ENCODE peak calls at places on chromosomes 1 and 21, in six cellular contexts. D is kidney epithelial cell, Z is foreskin fibroblast, F is tibial nerve, I is cardiac muscle cell, W is AG09309. P is an unnamed sample.

GRCh38 chr1:982765-983436 is 1.0 kb upstream of the PERM1 start:
- DNase-seq in Z (no peak), I (no peak), W (no peak), D (no peak), F (no peak), P (no peak)

GRCh38 chr1:244435562-244436205 is 16.0 kb downstream of the ADSS2 start:
- DNase-seq in W (peak), F (no peak), D (no peak), I (no peak), Z (peak), P (no peak)

GRCh38 chr1:149987297-149987595 is 23.3 kb downstream of the OTUD7B start:
- DNase-seq in W (no peak), F (no peak), Z (no peak), I (no peak), D (no peak), P (no peak)

GRCh38 chr21:43917515-43918384 is 52.7 kb downstream of the AGPAT3 start:
- DNase-seq in F (no peak), Z (no peak), D (no peak), W (no peak), I (no peak), P (no peak)

GRCh38 chr1:151837841-151838490 is 1.7 kb downstream of the C2CD4D start:
- DNase-seq in F (no peak), I (peak), Z (peak), D (no peak), W (no peak), P (no peak)

GRCh38 chr1:85135456-85135798 is 65.4 kb downstream of the SYDE2 start:
- DNase-seq in Z (no peak), I (no peak), W (no peak), F (no peak), D (no peak), P (no peak)

GRCh38 chr1:56827711-56828110 is 8.5 kb upstream of the FYB2 start:
- DNase-seq in D (no peak), I (no peak), W (no peak), F (no peak), Z (no peak), P (no peak)

GRCh38 chr1:91054780-91055481 is 33.1 kb upstream of the ZNF644 start:
- DNase-seq in W (no peak), Z (no peak), D (no peak), I (no peak), F (no peak), P (peak)

GRCh38 chr1:184426278-184426674 is 39.4 kb downstream of the C1orf21 start:
- DNase-seq in W (no peak), I (no peak), Z (no peak), D (no peak), F (no peak), P (no peak)

GRCh38 chr1:49333946-49334345 is 557.3 kb upstream of the BEND5 start:
- DNase-seq in I (no peak), W (no peak), Z (no peak), D (no peak), F (no peak), P (no peak)

GRCh38 chr1:186014370-186015030 is 280.3 kb downstream of the HMCN1 start:
- DNase-seq in Z (peak), F (no peak), D (no peak), W (no peak), I (no peak), P (no peak)

GRCh38 chr1:221602866-221603265 is 139.0 kb downstream of the DUSP10 start:
- DNase-seq in W (peak), F (no peak), D (no peak), Z (peak), I (no peak), P (no peak)

GRCh38 chr1:5975133-5975880 is 16.9 kb downstream of the NPHP4 start:
- DNase-seq in W (peak), Z (peak), I (peak), F (no peak), D (no peak), P (peak)

GRCh38 chr21:32955307-32955937 is 70.3 kb upstream of the OLIG2 start:
- DNase-seq in I (no peak), W (no peak), D (no peak), F (no peak), Z (no peak), P (no peak)

GRCh38 chr1:231940721-231941120 is 314.1 kb downstream of the DISC1 start:
- DNase-seq in I (no peak), D (no peak), Z (no peak), F (no peak), W (no peak), P (no peak)

GRCh38 chr1:107599220-107599619 is 365.8 kb downstream of the VAV3 start:
- DNase-seq in D (no peak), I (no peak), W (no peak), Z (no peak), F (no peak), P (no peak)

GRCh38 chr1:82299680-82300079 is 498.9 kb downstream of the ADGRL2 start:
- DNase-seq in F (no peak), W (no peak), Z (no peak), I (no peak), D (no peak), P (no peak)

GRCh38 chr1:219699870-219700269 is 87.0 kb upstream of the ZC3H11B start:
- DNase-seq in W (peak), Z (peak), F (no peak), I (no peak), D (peak), P (no peak)

GRCh38 chr21:17780539-17780938 is 38.6 kb downstream of the C21orf91 start:
- DNase-seq in F (no peak), D (no peak), I (no peak), Z (no peak), W (no peak), P (no peak)

GRCh38 chr1:22418852-22419480 is 32.7 kb upstream of the ZBTB40 start:
- DNase-seq in Z (peak), F (no peak), D (peak), W (no peak), I (peak), P (no peak)

GRCh38 chr1:177567393-177567792 is 396.6 kb downstream of the BRINP2 start:
- DNase-seq in F (no peak), D (no peak), Z (peak), W (no peak), I (no peak), P (no peak)
- H3K4me3 ChIP-seq in F (no peak), D (no peak), Z (no peak), W (no peak), I (no peak), P (no peak)

DNA sequence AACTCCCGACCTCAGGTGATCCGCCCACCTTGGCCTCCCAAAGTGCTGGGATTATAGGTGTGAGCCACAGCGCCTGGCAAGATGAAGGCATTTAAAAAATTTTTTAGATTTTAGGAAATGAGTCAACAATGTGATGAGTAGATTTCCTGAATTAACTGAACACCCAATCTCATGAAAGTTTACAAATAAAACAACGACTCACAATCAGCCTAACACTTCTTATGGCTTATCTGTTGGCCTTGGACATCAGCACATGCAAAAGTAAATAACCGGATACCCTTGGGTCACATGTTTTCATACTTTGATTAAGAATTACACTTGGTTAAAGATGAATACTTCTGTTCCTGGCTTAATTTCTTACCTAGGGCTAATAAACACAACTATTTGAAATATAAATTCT is 3.0 kb downstream of the GNG12 start:
- DNase-seq in I (no peak), D (no peak), W (no peak), F (no peak), Z (no peak), P (no peak)
- H3K4me3 ChIP-seq in I (no peak), D (no peak), W (no peak), F (no peak), Z (no peak), P (no peak)

GRCh38 chr1:8363764-8364301 is 45.9 kb downstream of the SLC45A1 start:
- DNase-seq in I (no peak), Z (no peak), D (no peak), W (no peak), F (no peak), P (no peak)
- H3K4me3 ChIP-seq in I (no peak), Z (no peak), D (no peak), W (no peak), F (no peak), P (no peak)

GRCh38 chr1:89831462-89832113 is 10.8 kb downstream of the LRRC8D start:
- DNase-seq in Z (no peak), W (no peak), F (no peak), I (no peak), D (no peak), P (no peak)

GRCh38 chr1:89834078-89834704 is 13.4 kb downstream of the LRRC8D start:
- DNase-seq in D (no peak), I (no peak), F (no peak), Z (no peak), W (no peak), P (no peak)

GRCh38 chr1:89829186-89829585 is 8.4 kb downstream of the LRRC8D start:
- DNase-seq in D (no peak), Z (no peak), I (no peak), F (no peak), W (no peak), P (no peak)

GRCh38 chr1:89833183-89834077 is 12.6 kb downstream of the LRRC8D start:
- DNase-seq in F (no peak), Z (no peak), W (no peak), I (no peak), D (no peak), P (no peak)

GRCh38 chr1:89832481-89833127 is 11.8 kb downstream of the LRRC8D start:
- DNase-seq in F (no peak), W (no peak), Z (no peak), D (no peak), I (no peak), P (no peak)
- H3K4me3 ChIP-seq in F (no peak), W (no peak), Z (no peak), D (no peak), I (no peak), P (no peak)

GRCh38 chr21:25385912-25386474 is 221.3 kb downstream of the MRPL39 start:
- DNase-seq in D (peak), W (peak), F (no peak), I (peak), Z (peak), P (no peak)

GRCh38 chr21:25384782-25385181 is 222.5 kb downstream of the MRPL39 start:
- DNase-seq in I (no peak), Z (no peak), W (no peak), F (no peak), D (no peak), P (no peak)

GRCh38 chr21:25383545-25383944 is 223.7 kb downstream of the MRPL39 start:
- DNase-seq in Z (no peak), D (no peak), I (no peak), W (no peak), F (no peak), P (no peak)

DNA sequence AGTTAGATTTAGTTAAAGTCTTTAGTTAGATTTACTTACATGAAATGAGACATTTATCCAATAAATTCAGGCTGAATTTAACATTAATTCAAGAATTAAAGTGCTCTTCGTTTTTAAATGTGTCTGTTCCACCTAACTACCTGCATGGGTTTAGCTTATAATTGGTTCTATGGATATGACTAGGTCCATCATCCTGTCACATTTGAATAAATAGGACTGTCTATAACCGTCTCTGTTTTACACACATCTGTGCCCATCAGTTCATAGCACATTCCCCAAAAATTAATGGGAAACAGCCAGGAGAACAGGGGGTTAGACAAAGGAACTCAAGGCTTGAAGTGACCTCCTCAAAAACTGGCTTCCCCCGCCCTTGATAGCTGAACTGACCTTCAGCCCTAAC is 219.6 kb downstream of the MRPL39 start:
- DNase-seq in D (no peak), W (no peak), I (no peak), F (no peak), Z (no peak), P (no peak)
- H3K4me3 ChIP-seq in D (no peak), W (no peak), I (no peak), F (no peak), Z (no peak), P (no peak)